ENCODE peak calls at places on chromosomes 3 and 15, in eight cellular contexts. S is GM12891, T is non-pigmented ciliary epithelial cell, Y is COLO829, E is lung, N is GM23338, G is dorsolateral prefrontal cortex, R is bronchial epithelial cell. A is an unnamed sample.

GRCh38 chr15:40990789-40991188 is 37.5 kb downstream of the CHAC1 start:
- DNase-seq in T (no peak), Y (peak), R (no peak), E (no peak), S (no peak), G (no peak), N (no peak), A (no peak)

GRCh38 chr3:56467108-56467507 is 1.2 kb downstream of the ERC2 start:
- DNase-seq in G (peak), R (peak), T (peak), E (peak), S (peak), Y (peak), N (peak), A (peak)

GRCh38 chr3:107344722-107345121 is 32.5 kb upstream of the CCDC54 start:
- DNase-seq in S (no peak), Y (no peak), T (no peak), N (no peak), G (no peak), E (no peak), R (peak), A (no peak)

GRCh38 chr15:57505949-57506391 is 85.7 kb upstream of the MYZAP start:
- DNase-seq in E (peak), Y (no peak), G (no peak), S (no peak), R (peak), N (peak), T (no peak), A (no peak)

GRCh38 chr3:116058844-116059243 is 386.4 kb downstream of the LSAMP start:
- DNase-seq in T (no peak), Y (no peak), E (no peak), N (no peak), S (no peak), G (no peak), R (no peak), A (no peak)

GRCh38 chr3:159804726-159805410 is 183.8 kb upstream of the IL12A start:
- DNase-seq in T (peak), R (peak), S (peak), G (peak), N (peak), E (peak), Y (peak), A (no peak)

GRCh38 chr3:177134166-177134565 is 63.1 kb downstream of the TBL1XR1 start:
- DNase-seq in Y (no peak), E (no peak), N (no peak), S (no peak), T (no peak), R (no peak), G (no peak), A (peak)

GRCh38 chr3:176633511-176633910 is 563.8 kb downstream of the TBL1XR1 start:
- DNase-seq in E (no peak), T (no peak), R (no peak), N (peak), G (no peak), S (no peak), Y (no peak), A (no peak)

GRCh38 chr3:141940204-141940776 is 63.8 kb downstream of the ATP1B3 start:
- DNase-seq in Y (peak), N (peak), E (no peak), T (peak), R (peak), G (peak), S (no peak), A (no peak)

GRCh38 chr3:81602781-81603180 is 158.7 kb downstream of the GBE1 start:
- DNase-seq in Y (no peak), S (no peak), E (no peak), T (no peak), G (no peak), N (no peak), R (no peak), A (peak)

GRCh38 chr15:74752011-74752410 is 3.4 kb downstream of the CYP1A2 start:
- DNase-seq in T (no peak), R (no peak), Y (no peak), G (no peak), S (no peak), E (no peak), N (no peak), A (no peak)

GRCh38 chr15:69321041-69321554 is 22.4 kb downstream of the PAQR5 start:
- DNase-seq in E (no peak), G (no peak), N (no peak), S (no peak), Y (no peak), R (no peak), T (no peak), A (no peak)

GRCh38 chr3:58065700-58066167 is 57.5 kb downstream of the FLNB start:
- DNase-seq in Y (no peak), S (no peak), E (no peak), R (no peak), N (no peak), T (no peak), G (no peak), A (no peak)

GRCh38 chr15:78093242-78094020 is 1.1 kb downstream of the SH2D7 start:
- DNase-seq in S (no peak), G (no peak), N (no peak), R (no peak), E (no peak), T (peak), Y (no peak), A (peak)

GRCh38 chr3:37053337-37053736 is 60.0 kb downstream of the MLH1 start:
- DNase-seq in E (no peak), Y (no peak), G (no peak), N (no peak), S (no peak), T (no peak), R (no peak), A (no peak)

A was measured in skeletal muscle cell.